ENCODE peak calls at places on chromosomes 13 and 19, in ten cellular contexts. V, E, U, T, J, C, S, M, R and I are unnamed samples.

GRCh38 chr19:16297575-16298178 is 26.9 kb upstream of the KLF2 start:
- DNase-seq in V (no peak), E (no peak), U (no peak), T (no peak), J (no peak), C (no peak), S (no peak), M (no peak), R (peak; percentile 72), I (no peak)

GRCh38 chr13:40206241-40207109 is 460.0 kb downstream of the FOXO1 start:
- DNase-seq in V (peak; percentile 63), E (no peak), U (no peak), T (no peak), J (no peak), C (peak; percentile 61), S (peak; percentile 38), M (no peak), R (no peak), I (peak; percentile 70)

GRCh38 chr19:4582980-4583842 is 23.7 kb upstream of the SEMA6B start:
- DNase-seq in V (no peak), E (no peak), U (no peak), T (no peak), J (no peak), C (no peak), S (no peak), M (no peak), R (no peak), I (no peak)

GRCh38 chr19:44762033-44762432 is 13.5 kb downstream of the BCL3 start:
- DNase-seq in V (no peak), E (no peak), U (no peak), T (no peak), J (no peak), C (no peak), S (no peak), M (no peak), R (no peak), I (no peak)

GRCh38 chr19:54433697-54434096 is 15.3 kb upstream of the LENG8 start:
- DNase-seq in V (no peak), E (no peak), U (no peak), T (no peak), J (no peak), C (no peak), S (no peak), M (no peak), R (no peak), I (no peak)

GRCh38 chr13:77429320-77430142 is 102.6 kb upstream of the MYCBP2 start:
- DNase-seq in V (no peak), E (no peak), U (no peak), T (no peak), J (no peak), C (peak; percentile 68), S (no peak), M (no peak), R (no peak), I (no peak)

GRCh38 chr19:49436381-49437017 is 4.8 kb downstream of the SLC17A7 start:
- DNase-seq in V (no peak), E (no peak), U (peak; percentile 51), T (peak; percentile 14), J (no peak), C (peak; percentile 70), S (peak; percentile 60), M (no peak), R (no peak), I (no peak)

GRCh38 chr19:15864824-15865223 is 33.0 kb downstream of the CYP4F2 start:
- DNase-seq in V (no peak), E (no peak), U (no peak), T (no peak), J (no peak), C (no peak), S (no peak), M (no peak), R (no peak), I (no peak)

GRCh38 chr13:29503041-29503837 is 92.2 kb downstream of the SLC7A1 start:
- DNase-seq in V (no peak), E (no peak), U (no peak), T (no peak), J (no peak), C (no peak), S (no peak), M (no peak), R (no peak), I (no peak)

GRCh38 chr13:31018511-31018910 is 86.1 kb downstream of the TEX26 start:
- DNase-seq in V (no peak), E (no peak), U (no peak), T (no peak), J (no peak), C (no peak), S (no peak), M (no peak), R (no peak), I (no peak)

GRCh38 chr13:44331912-44332840 is 41.4 kb upstream of the SERP2 start:
- DNase-seq in V (peak; percentile 59), E (peak; percentile 88), U (no peak), T (peak; percentile 58), J (no peak), C (no peak), S (no peak), M (no peak), R (peak; percentile 58), I (no peak)